ENCODE peak calls at places on chromosomes 3 and 15, in ten cellular contexts. One of them, this sample, is unnamed.

GRCh38 chr3:150925751-150926201 is 20.5 kb upstream of the MINDY4B start:
- DNase-seq in foreskin fibroblast: peak; percentile 10
- DNase-seq in right atrium auricular region: no peak
- DNase-seq in COLO829: peak; percentile 52
- DNase-seq in IMR-90: peak; percentile 4
- DNase-seq in H54: peak; percentile 25
- DNase-seq in A172: peak; percentile 29
- DNase-seq in CD8-positive, alpha-beta memory T cell: peak; percentile 4
- DNase-seq in fibroblast of the aortic adventitia: no peak
- DNase-seq in erythroblast: peak; percentile 51
- DNase-seq in this sample: peak; percentile 36

GRCh38 chr3:182567666-182568065 is 225.6 kb upstream of the ATP11B start:
- DNase-seq in foreskin fibroblast: no peak
- DNase-seq in right atrium auricular region: no peak
- DNase-seq in COLO829: no peak
- DNase-seq in IMR-90: no peak
- DNase-seq in H54: no peak
- DNase-seq in A172: no peak
- DNase-seq in CD8-positive, alpha-beta memory T cell: no peak
- DNase-seq in fibroblast of the aortic adventitia: no peak
- DNase-seq in erythroblast: no peak
- DNase-seq in this sample: no peak

GRCh38 chr15:20355256-20355868 is 186.2 kb downstream of the GOLGA6L6 start:
- DNase-seq in foreskin fibroblast: no peak
- DNase-seq in right atrium auricular region: no peak
- DNase-seq in COLO829: no peak
- DNase-seq in IMR-90: no peak
- DNase-seq in H54: no peak
- DNase-seq in A172: no peak
- DNase-seq in CD8-positive, alpha-beta memory T cell: no peak
- DNase-seq in fibroblast of the aortic adventitia: no peak
- DNase-seq in erythroblast: no peak
- DNase-seq in this sample: no peak

GRCh38 chr3:45929042-45929679 is 14.1 kb upstream of the CXCR6 start:
- DNase-seq in foreskin fibroblast: peak; percentile 31
- DNase-seq in right atrium auricular region: no peak
- DNase-seq in COLO829: peak; percentile 47
- DNase-seq in IMR-90: peak; percentile 26
- DNase-seq in H54: peak; percentile 65
- DNase-seq in A172: peak; percentile 40
- DNase-seq in CD8-positive, alpha-beta memory T cell: peak; percentile 51
- DNase-seq in fibroblast of the aortic adventitia: peak; percentile 15
- DNase-seq in erythroblast: peak; percentile 48
- DNase-seq in this sample: peak; percentile 54

GRCh38 chr3:45319231-45320085 is 68.9 kb upstream of the LARS2 start:
- DNase-seq in foreskin fibroblast: no peak
- DNase-seq in right atrium auricular region: no peak
- DNase-seq in COLO829: no peak
- DNase-seq in IMR-90: no peak
- DNase-seq in H54: no peak
- DNase-seq in A172: no peak
- DNase-seq in CD8-positive, alpha-beta memory T cell: no peak
- DNase-seq in fibroblast of the aortic adventitia: no peak
- DNase-seq in erythroblast: no peak
- DNase-seq in this sample: no peak

GRCh38 chr3:174986685-174987084 is 127.6 kb downstream of the NAALADL2 start:
- DNase-seq in foreskin fibroblast: no peak
- DNase-seq in right atrium auricular region: no peak
- DNase-seq in COLO829: no peak
- DNase-seq in IMR-90: peak; percentile 57
- DNase-seq in H54: no peak
- DNase-seq in A172: no peak
- DNase-seq in CD8-positive, alpha-beta memory T cell: no peak
- DNase-seq in fibroblast of the aortic adventitia: peak; percentile 63
- DNase-seq in erythroblast: no peak
- DNase-seq in this sample: no peak

GRCh38 chr3:57826952-57827723 is 71.0 kb downstream of the SLMAP start:
- DNase-seq in foreskin fibroblast: no peak
- DNase-seq in right atrium auricular region: no peak
- DNase-seq in COLO829: no peak
- DNase-seq in IMR-90: no peak
- DNase-seq in H54: no peak
- DNase-seq in A172: no peak
- DNase-seq in CD8-positive, alpha-beta memory T cell: no peak
- DNase-seq in fibroblast of the aortic adventitia: no peak
- DNase-seq in erythroblast: no peak
- DNase-seq in this sample: no peak

GRCh38 chr15:88431441-88431840 is 35.7 kb downstream of the MRPL46 start:
- DNase-seq in foreskin fibroblast: no peak
- DNase-seq in right atrium auricular region: no peak
- DNase-seq in COLO829: no peak
- DNase-seq in IMR-90: no peak
- DNase-seq in H54: no peak
- DNase-seq in A172: no peak
- DNase-seq in CD8-positive, alpha-beta memory T cell: no peak
- DNase-seq in fibroblast of the aortic adventitia: no peak
- DNase-seq in erythroblast: no peak
- DNase-seq in this sample: no peak

GRCh38 chr3:129289201-129289921 is 10.7 kb downstream of the HMCES start:
- DNase-seq in foreskin fibroblast: peak; percentile 88
- DNase-seq in right atrium auricular region: no peak
- DNase-seq in COLO829: peak; percentile 74
- DNase-seq in IMR-90: peak; percentile 86
- DNase-seq in H54: peak; percentile 56
- DNase-seq in A172: peak; percentile 46
- DNase-seq in CD8-positive, alpha-beta memory T cell: no peak
- DNase-seq in fibroblast of the aortic adventitia: peak; percentile 32
- DNase-seq in erythroblast: peak; percentile 51
- DNase-seq in this sample: no peak

GRCh38 chr3:151400341-151400740 is 15.8 kb upstream of the P2RY12 start:
- DNase-seq in foreskin fibroblast: no peak
- DNase-seq in right atrium auricular region: no peak
- DNase-seq in COLO829: no peak
- DNase-seq in IMR-90: no peak
- DNase-seq in H54: no peak
- DNase-seq in A172: no peak
- DNase-seq in CD8-positive, alpha-beta memory T cell: no peak
- DNase-seq in fibroblast of the aortic adventitia: no peak
- DNase-seq in erythroblast: no peak
- DNase-seq in this sample: no peak

GRCh38 chr15:89839424-89839823 is 24.8 kb upstream of the ANPEP start:
- DNase-seq in foreskin fibroblast: no peak
- DNase-seq in right atrium auricular region: no peak
- DNase-seq in COLO829: no peak
- DNase-seq in IMR-90: no peak
- DNase-seq in H54: no peak
- DNase-seq in A172: no peak
- DNase-seq in CD8-positive, alpha-beta memory T cell: no peak
- DNase-seq in fibroblast of the aortic adventitia: no peak
- DNase-seq in erythroblast: no peak
- DNase-seq in this sample: no peak

GRCh38 chr3:155753038-155753647 is 8.3 kb upstream of the PLCH1 start:
- DNase-seq in foreskin fibroblast: no peak
- DNase-seq in right atrium auricular region: no peak
- DNase-seq in COLO829: peak; percentile 58
- DNase-seq in IMR-90: peak; percentile 39
- DNase-seq in H54: no peak
- DNase-seq in A172: peak; percentile 51
- DNase-seq in CD8-positive, alpha-beta memory T cell: no peak
- DNase-seq in fibroblast of the aortic adventitia: peak; percentile 55
- DNase-seq in erythroblast: peak; percentile 50
- DNase-seq in this sample: no peak

GRCh38 chr15:75661041-75661778 is 13.5 kb downstream of the SNX33 start:
- DNase-seq in foreskin fibroblast: peak; percentile 97
- DNase-seq in right atrium auricular region: peak; percentile 92
- DNase-seq in COLO829: no peak
- DNase-seq in IMR-90: peak; percentile 91
- DNase-seq in H54: peak; percentile 79
- DNase-seq in A172: peak; percentile 89
- DNase-seq in CD8-positive, alpha-beta memory T cell: no peak
- DNase-seq in fibroblast of the aortic adventitia: peak; percentile 95
- DNase-seq in erythroblast: no peak
- DNase-seq in this sample: no peak